ENCODE peak calls at places on chromosomes 12 and 14, in four cellular contexts. U is IMR-90, F is GM23248, Y is HepG2. R is an unnamed sample.
A peak's percentile ranks its signal among the peaks of the same experiment; 100 is the strongest.

GRCh38 chr12:109789649-109790048 is 43.5 kb downstream of the TRPV4 start:
- DNase-seq in Y (no peak), F (no peak), U (no peak), R (no peak)

GRCh38 chr12:2958432-2959193 is 584 bp upstream of the TEAD4 start:
- DNase-seq in F (peak; percentile 83), Y (peak; percentile 69), U (peak; percentile 67), R (peak; percentile 79)

GRCh38 chr14:49945448-49946319 is 52.8 kb downstream of the ARF6 start:
- DNase-seq in Y (no peak), F (no peak), U (no peak), R (peak; percentile 55)

GRCh38 chr14:35333797-35334743 is 41.9 kb downstream of the PSMA6 start:
- DNase-seq in F (no peak), U (no peak), Y (peak; percentile 78), R (no peak)

GRCh38 chr12:53232641-53233538 is 881 bp upstream of the RARG start:
- DNase-seq in Y (no peak), F (peak; percentile 78), U (no peak), R (peak; percentile 47)

GRCh38 chr14:75126679-75127473 is at the start of gene NEK9:
- DNase-seq in Y (peak; percentile 73), U (peak; percentile 75), F (peak; percentile 94), R (peak; percentile 84)

GRCh38 chr14:24150993-24151392 is 3.7 kb downstream of the RNF31 start:
- DNase-seq in Y (no peak), U (no peak), F (no peak), R (no peak)

GRCh38 chr14:95696741-95697140 is 10.5 kb downstream of the TCL1B start:
- DNase-seq in U (no peak), F (no peak), Y (no peak), R (no peak)

GRCh38 chr12:113875681-113876080 is 90.4 kb downstream of the RBM19 start:
- DNase-seq in F (no peak), U (peak; percentile 78), Y (no peak), R (peak; percentile 89)

GRCh38 chr12:92602476-92602875 is 100.3 kb upstream of the PLEKHG7 start:
- DNase-seq in Y (no peak), F (peak; percentile 91), U (peak; percentile 96), R (peak; percentile 90)

GRCh38 chr12:115456946-115457689 is 773.1 kb upstream of the TBX3 start:
- DNase-seq in Y (peak; percentile 71), F (no peak), U (no peak), R (no peak)

GRCh38 chr14:100735271-100735670 is 8.6 kb downstream of the DLK1 start:
- DNase-seq in Y (no peak), F (no peak), U (no peak), R (no peak)

GRCh38 chr12:122987086-122987951 is 6.8 kb downstream of the ARL6IP4 start:
- DNase-seq in F (no peak), U (no peak), Y (no peak), R (no peak)

GRCh38 chr12:77751939-77752338 is 78.8 kb upstream of the NAV3 start:
- DNase-seq in Y (no peak), F (no peak), U (no peak), R (peak; percentile 11)

GRCh38 chr12:10559241-10559640 is 53.6 kb downstream of the EIF2S3B start:
- DNase-seq in F (no peak), Y (no peak), U (no peak), R (no peak)

GRCh38 chr12:132807295-132808222 is 21.1 kb downstream of the GOLGA3 start:
- DNase-seq in F (peak; percentile 44), U (no peak), Y (no peak), R (no peak)

GRCh38 chr12:93419388-93420034 is 22.2 kb downstream of the UBE2N start:
- DNase-seq in F (peak; percentile 75), U (peak; percentile 75), Y (peak; percentile 49), R (peak; percentile 72)

GRCh38 chr12:55721601-55722213 is 1.5 kb downstream of the RDH5 start:
- DNase-seq in Y (no peak), U (no peak), F (peak; percentile 29), R (no peak)

GRCh38 chr12:11830298-11830937 is 180.9 kb downstream of the ETV6 start:
- DNase-seq in Y (no peak), U (no peak), F (no peak), R (no peak)

GRCh38 chr14:99057684-99058083 is 214.3 kb downstream of the BCL11B start:
- DNase-seq in U (no peak), Y (no peak), F (no peak), R (no peak)

GRCh38 chr12:117489671-117490070 is 128.2 kb upstream of the NOS1 start:
- DNase-seq in F (peak; percentile 75), Y (no peak), U (no peak), R (no peak)

GRCh38 chr12:112236786-112237185 is 111.4 kb downstream of the TRAFD1 start:
- DNase-seq in F (no peak), Y (no peak), U (no peak), R (no peak)

GRCh38 chr12:53011889-53012288 is 5.6 kb downstream of the EIF4B start:
- DNase-seq in U (no peak), F (no peak), Y (peak; percentile 80), R (no peak)

GRCh38 chr12:48936379-48936979 is 11.2 kb upstream of the FKBP11 start:
- DNase-seq in F (peak; percentile 79), U (peak; percentile 79), Y (peak; percentile 43), R (peak; percentile 75)

GRCh38 chr14:88233915-88234314 is 89.2 kb downstream of the KCNK10 start:
- DNase-seq in F (peak; percentile 23), Y (peak; percentile 40), U (no peak), R (no peak)

GRCh38 chr12:47852096-47852571 is 32.4 kb upstream of the HDAC7 start:
- DNase-seq in Y (peak; percentile 72), U (no peak), F (no peak), R (no peak)

GRCh38 chr12:52032431-52032796 is 18.8 kb upstream of the NR4A1 start:
- DNase-seq in U (peak; percentile 80), Y (no peak), F (peak; percentile 91), R (peak; percentile 83)

GRCh38 chr14:32254952-32255679 is 52.0 kb upstream of the RNU6-8 start:
- DNase-seq in Y (peak; percentile 82), F (peak; percentile 87), U (peak; percentile 70), R (peak; percentile 75)

GRCh38 chr14:94389731-94390371 is 1.4 kb upstream of the SERPINA1 start:
- DNase-seq in Y (no peak), U (no peak), F (no peak), R (no peak)
- H3K4me3 ChIP-seq in Y (no peak overlapping the region), U (no peak overlapping the region), F (no peak overlapping the region), R (no peak overlapping the region)

DNA sequence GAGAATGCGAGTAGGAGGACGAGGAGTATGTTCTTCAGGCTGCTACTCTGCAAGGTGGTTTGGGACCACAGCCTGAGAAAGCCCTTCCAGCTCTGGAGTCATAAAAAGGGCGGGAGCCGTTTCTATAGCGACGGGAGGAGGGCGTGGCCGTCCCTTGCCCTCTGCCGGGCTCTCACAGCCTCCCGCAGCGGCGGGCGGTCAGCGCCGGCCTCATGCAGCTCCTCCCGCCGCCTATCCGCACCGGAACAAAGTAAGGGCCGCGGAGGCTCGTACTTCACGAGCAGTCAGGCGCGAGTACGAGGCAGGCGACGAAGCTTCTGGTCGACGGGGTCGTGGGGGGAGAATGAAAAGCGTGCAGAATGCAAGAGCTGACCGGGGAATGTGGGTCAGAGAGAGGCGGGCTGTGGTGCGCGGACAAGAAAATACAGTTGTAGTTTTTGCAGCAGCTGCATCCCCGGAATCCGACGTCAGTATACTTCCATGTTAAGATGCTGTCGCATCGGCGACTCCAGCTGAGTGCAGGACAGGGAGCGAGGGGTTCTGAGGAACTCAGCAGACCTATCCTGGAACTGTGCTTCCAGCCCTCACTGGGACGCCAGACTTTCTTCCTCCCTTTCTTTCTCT is at the start of gene DYRK4:
- DNase-seq in F (peak; percentile 74), U (peak; percentile 60), Y (peak; percentile 72), R (peak; percentile 79)
- H3K4me3 ChIP-seq in F (peak within 1 kb of the TSS; percentile 66), U (peak within 1 kb of the TSS; percentile 41), Y (peak within 1 kb of the TSS; percentile 13), R (peak within 1 kb of the TSS; percentile 80)

GRCh38 chr14:36660736-36661505 is 739 bp upstream of the PAX9 start:
- DNase-seq in Y (no peak), U (no peak), F (no peak), R (no peak)
- H3K4me3 ChIP-seq in Y (no peak overlapping the region), U (no peak overlapping the region), F (peak overlapping the region; percentile 84), R (peak overlapping the region; percentile 12)

GRCh38 chr12:107318554-107318803 is 225.1 kb upstream of the CRY1 start:
- DNase-seq in Y (no peak), U (no peak), F (no peak), R (no peak)
- H3K4me3 ChIP-seq in Y (peak overlapping the region; percentile 89), U (peak overlapping the region; percentile 48), F (peak overlapping the region; percentile 69), R (peak overlapping the region; percentile 53)

GRCh38 chr12:21328578-21328977 is 6.1 kb downstream of the SLCO1A2 start:
- DNase-seq in F (no peak), U (no peak), Y (no peak), R (no peak)

GRCh38 chr12:21323736-21324135 is 11.0 kb downstream of the SLCO1A2 start:
- DNase-seq in F (no peak), Y (no peak), U (no peak), R (no peak)

GRCh38 chr12:21324551-21324950 is 10.2 kb downstream of the SLCO1A2 start:
- DNase-seq in F (no peak), U (no peak), Y (no peak), R (no peak)
- H3K4me3 ChIP-seq in F (no peak overlapping the region), U (no peak overlapping the region), Y (no peak overlapping the region), R (no peak overlapping the region)

GRCh38 chr12:57607958-57608663 is 3.1 kb upstream of the ARHGEF25 start:
- DNase-seq in F (no peak), U (no peak), Y (no peak), R (no peak)

GRCh38 chr12:57606016-57606311 is 1.3 kb downstream of the DTX3 start:
- DNase-seq in F (no peak), U (no peak), Y (no peak), R (no peak)

GRCh38 chr12:57606821-57607220 is 2.2 kb downstream of the DTX3 start:
- DNase-seq in Y (no peak), F (no peak), U (no peak), R (no peak)

GRCh38 chr12:57605308-57606015 is 838 bp downstream of the DTX3 start:
- DNase-seq in F (peak; percentile 21), U (no peak), Y (no peak), R (no peak)

DNA sequence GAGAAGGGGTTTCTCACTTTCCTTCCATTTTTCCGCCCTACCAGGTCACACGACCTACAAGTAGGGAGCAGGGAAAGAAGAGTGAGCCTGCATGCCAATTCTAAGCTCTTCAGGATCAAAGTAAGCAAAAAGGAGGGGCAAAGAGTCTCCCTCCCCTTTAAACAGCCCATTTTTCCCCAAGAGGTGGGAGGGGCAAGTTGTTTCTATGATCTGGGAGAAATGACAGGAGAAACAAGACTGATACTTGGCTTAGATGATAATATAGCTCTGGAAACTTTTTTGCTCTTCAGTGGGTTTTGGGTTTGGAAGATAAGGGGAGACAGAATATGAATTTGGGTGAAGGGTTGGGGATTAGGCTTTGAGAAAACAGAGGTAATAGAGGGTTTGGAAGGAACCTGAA is 1.8 kb downstream of the DTX3 start:
- DNase-seq in F (no peak), U (no peak), Y (no peak), R (no peak)
- H3K4me3 ChIP-seq in F (no peak overlapping the region), U (no peak overlapping the region), Y (no peak overlapping the region), R (no peak overlapping the region)

GRCh38 chr12:20154060-20154459 is 214.3 kb upstream of the PDE3A start:
- DNase-seq in U (peak; percentile 1), Y (no peak), F (no peak), R (peak; percentile 52)
- H3K4me3 ChIP-seq in U (peak overlapping the region; percentile 7), Y (no peak overlapping the region), F (no peak overlapping the region), R (no peak overlapping the region)